ENCODE peak calls at places on chromosome X, in seven cellular contexts. E, L, U, H, J, M and V are unnamed samples.

GRCh38 chrX:140983730-140984129 is 18.7 kb upstream of the SPANXB1 start:
- DNase-seq in J (no peak), E (no peak), L (no peak), U (no peak), M (no peak), H (no peak), V (no peak)

GRCh38 chrX:15930585-15930984 is 76.0 kb upstream of the AP1S2 start:
- DNase-seq in H (no peak), L (no peak), J (no peak), E (peak; percentile 32), U (peak; percentile 49), M (peak; percentile 51), V (no peak)

GRCh38 chrX:107940095-107940494 is 42.1 kb downstream of the TEX13B start:
- DNase-seq in L (no peak), M (no peak), E (no peak), H (no peak), U (no peak), J (no peak), V (no peak)

GRCh38 chrX:43627669-43628068 is 28.4 kb upstream of the MAOA start:
- DNase-seq in E (no peak), H (no peak), J (no peak), U (no peak), M (no peak), L (no peak), V (no peak)

GRCh38 chrX:43349363-43349762 is 306.7 kb upstream of the MAOA start:
- DNase-seq in H (peak; percentile 46), L (no peak), J (no peak), U (peak; percentile 28), M (peak; percentile 19), E (no peak), V (no peak)

GRCh38 chrX:42070866-42071265 is 147.5 kb upstream of the CASK start:
- DNase-seq in H (no peak), U (no peak), J (no peak), M (no peak), E (no peak), L (no peak), V (no peak)

GRCh38 chrX:135625995-135626394 is 87.4 kb upstream of the CT45A1 start:
- DNase-seq in J (no peak), U (peak; percentile 0), L (no peak), E (no peak), M (peak; percentile 18), H (no peak), V (no peak)

GRCh38 chrX:74531081-74531480 is 83.3 kb downstream of the RLIM start:
- DNase-seq in M (no peak), J (no peak), U (no peak), L (no peak), H (no peak), E (no peak), V (no peak)

GRCh38 chrX:23854122-23854521 is 53.6 kb downstream of the APOO start:
- DNase-seq in H (no peak), U (peak; percentile 44), M (no peak), L (no peak), J (no peak), E (peak; percentile 32), V (no peak)

GRCh38 chrX:119981286-119982070 is 37.9 kb upstream of the NKAP start:
- DNase-seq in E (no peak), J (no peak), L (no peak), H (no peak), U (peak; percentile 43), M (peak; percentile 45), V (no peak)

GRCh38 chrX:31600823-31601222 is 529.0 kb upstream of the FTHL17 start:
- DNase-seq in M (no peak), E (no peak), J (no peak), L (no peak), H (no peak), U (no peak), V (no peak)

GRCh38 chrX:100083146-100083715 is 326.8 kb downstream of the PCDH19 start:
- DNase-seq in M (no peak), J (no peak), U (no peak), L (no peak), H (no peak), E (no peak), V (no peak)

GRCh38 chrX:97399400-97399799 is 515.7 kb downstream of the RPA4 start:
- DNase-seq in H (no peak), M (peak; percentile 45), J (no peak), E (peak; percentile 76), L (no peak), U (peak; percentile 42), V (no peak)

GRCh38 chrX:47191806-47192401 is 1.7 kb upstream of the UBA1 start:
- DNase-seq in E (no peak), U (no peak), L (no peak), J (no peak), H (no peak), M (no peak), V (no peak)

GRCh38 chrX:144219035-144219434 is 335.2 kb downstream of the UBE2NL start:
- DNase-seq in E (no peak), L (peak; percentile 9), M (no peak), U (peak; percentile 0), J (no peak), H (no peak), V (no peak)

GRCh38 chrX:129983575-129984131 is 1.2 kb downstream of the BCORL1 start:
- DNase-seq in H (no peak), E (no peak), M (peak; percentile 50), U (no peak), L (no peak), J (no peak), V (peak; percentile 24)

DNA sequence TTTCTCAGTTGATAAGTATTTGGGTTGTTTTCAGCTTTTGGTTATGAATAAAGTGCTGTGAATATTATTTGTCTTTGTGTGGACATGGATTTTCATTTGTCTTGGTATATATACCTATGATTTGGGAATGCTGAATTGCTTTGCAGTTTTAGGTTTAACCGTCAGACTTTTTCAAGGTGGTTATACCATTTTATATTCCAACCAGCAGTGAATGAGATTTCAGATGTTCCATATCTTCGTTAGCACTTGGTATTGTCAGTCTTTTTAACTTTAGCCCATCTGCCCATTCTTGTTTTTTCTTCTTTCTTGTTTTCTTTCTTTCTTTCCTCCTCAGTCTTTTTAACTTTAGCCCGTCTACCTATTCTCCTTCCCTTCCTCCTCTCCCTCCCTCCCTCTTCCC is 106.0 kb downstream of the KDM6A start:
- DNase-seq in H (no peak), E (no peak), J (no peak), L (no peak), U (no peak), M (no peak), V (no peak)
- H3K9me3 ChIP-seq in H (peaks cover 4% of the 10 kb centered on the region), E (no peaks in the 10 kb centered on the region), J (peaks cover 3% of the 10 kb centered on the region), L (no peaks in the 10 kb centered on the region), U (no peaks in the 10 kb centered on the region), M (peaks cover 2% of the 10 kb centered on the region), V (no peaks in the 10 kb centered on the region)

GRCh38 chrX:131747173-131747572 is 203.3 kb downstream of the OR13H1 start:
- DNase-seq in M (peak; percentile 66), L (no peak), E (peak; percentile 73), J (no peak), U (no peak), H (no peak), V (peak; percentile 76)

GRCh38 chrX:131752493-131753198 is 208.8 kb downstream of the OR13H1 start:
- DNase-seq in U (no peak), E (peak; percentile 58), L (no peak), H (no peak), J (no peak), M (peak; percentile 89), V (peak; percentile 83)
- H3K4me3 ChIP-seq in U (no peak overlapping the region), E (no peak overlapping the region), L (no peak overlapping the region), H (no peak overlapping the region), J (no peak overlapping the region), M (peak overlapping the region; percentile 86), V (peak overlapping the region; percentile 39)

GRCh38 chrX:33014949-33015348 is 196.4 kb downstream of the DMD start:
- DNase-seq in E (no peak), J (no peak), M (no peak), L (no peak), U (no peak), H (no peak), V (no peak)

DNA sequence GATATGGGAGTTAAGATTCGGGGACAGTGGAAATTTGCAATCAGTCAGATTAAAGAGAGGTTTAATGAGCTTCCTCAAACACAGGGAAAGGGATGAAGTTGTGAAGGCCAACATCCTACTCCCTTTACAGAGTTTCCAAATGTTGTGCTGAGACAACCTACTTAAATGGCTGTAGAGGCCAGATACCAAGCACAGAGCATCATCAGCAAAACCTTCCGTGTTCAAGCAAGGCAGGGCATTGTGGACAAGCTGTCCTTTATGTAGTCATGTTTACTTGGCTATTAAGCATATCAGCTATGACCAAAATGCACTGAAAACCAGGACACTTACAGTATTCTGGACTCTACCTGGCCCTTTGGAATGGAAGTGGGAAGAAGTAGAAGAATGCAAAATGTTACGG is 197.3 kb downstream of the DMD start:
- DNase-seq in U (no peak), H (no peak), M (no peak), J (no peak), E (no peak), L (no peak), V (no peak)
- H3K9me3 ChIP-seq in U (no peaks in the 10 kb centered on the region), H (peaks cover 11% of the 10 kb centered on the region), M (no peaks in the 10 kb centered on the region), J (no peaks in the 10 kb centered on the region), E (no peaks in the 10 kb centered on the region), L (no peaks in the 10 kb centered on the region), V (no peaks in the 10 kb centered on the region)

GRCh38 chrX:53230116-53230515 is 5.1 kb upstream of the KDM5C start:
- DNase-seq in H (no peak), E (no peak), J (no peak), L (no peak), M (no peak), U (no peak), V (no peak)
- H3K4me3 ChIP-seq in H (no peak overlapping the region), E (no peak overlapping the region), J (no peak overlapping the region), L (no peak overlapping the region), M (no peak overlapping the region), U (no peak overlapping the region), V (no peak overlapping the region)

DNA sequence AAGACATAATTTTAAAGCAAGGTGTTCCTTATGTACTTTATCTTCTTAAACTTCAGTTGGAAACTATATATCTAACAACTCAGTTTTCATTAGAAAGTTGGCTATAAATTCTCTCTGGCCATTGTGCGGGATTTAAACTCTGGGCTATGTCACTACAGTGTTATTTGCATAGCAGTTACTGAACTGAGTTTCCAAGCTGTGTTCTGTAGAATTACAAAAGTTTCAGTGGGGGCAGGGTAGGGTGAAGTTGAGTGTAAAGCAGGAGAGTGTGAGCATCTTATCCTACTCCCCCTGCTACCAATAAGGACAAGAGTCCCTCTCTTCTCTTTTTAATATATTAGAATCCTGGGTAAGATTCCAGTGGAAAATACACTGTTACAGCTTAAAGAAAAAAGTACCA is 254.5 kb upstream of the SLITRK2 start:
- DNase-seq in E (no peak), M (no peak), L (no peak), J (no peak), H (no peak), U (no peak), V (no peak)
- H3K9me3 ChIP-seq in E (no peaks in the 10 kb centered on the region), M (no peaks in the 10 kb centered on the region), L (no peaks in the 10 kb centered on the region), J (no peaks in the 10 kb centered on the region), H (no peaks in the 10 kb centered on the region), U (peaks cover 3% of the 10 kb centered on the region), V (no peaks in the 10 kb centered on the region)

DNA sequence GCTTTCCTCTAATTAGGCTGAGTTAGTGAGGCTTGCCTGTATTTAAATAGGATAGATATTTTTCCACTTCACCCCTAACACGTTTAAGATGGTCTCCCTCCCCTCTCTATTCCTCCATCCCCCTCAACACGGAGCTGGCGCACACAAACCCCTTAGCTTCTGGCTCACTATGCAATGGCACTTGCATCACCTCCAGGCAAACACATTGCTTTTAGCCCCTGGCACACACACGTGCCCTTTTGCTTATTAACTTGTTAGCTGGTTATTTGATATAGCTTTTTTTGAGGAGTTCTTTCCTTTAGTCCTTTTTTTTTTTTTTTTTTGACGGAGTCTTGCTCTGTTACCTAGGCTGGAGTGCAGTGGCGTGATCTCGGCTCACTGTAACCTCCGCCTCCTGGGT is 94.3 kb downstream of the HDAC8 start:
- DNase-seq in L (no peak), J (no peak), H (no peak), E (no peak), U (no peak), M (no peak), V (no peak)
- H3K4me3 ChIP-seq in L (no peak overlapping the region), J (no peak overlapping the region), H (no peak overlapping the region), E (no peak overlapping the region), U (no peak overlapping the region), M (no peak overlapping the region), V (no peak overlapping the region)